ENCODE peak calls at places on chromosome 13, in four cellular contexts. Z, L, S and B are unnamed samples.

GRCh38 chr13:80921556-80921955 is 580.6 kb upstream of the SPRY2 start:
- DNase-seq in S (no peak), L (no peak), Z (no peak), B (no peak)

GRCh38 chr13:65966991-65967451 is 1263.1 kb downstream of the PCDH9 start:
- DNase-seq in Z (no peak), L (peak), S (peak), B (peak)

GRCh38 chr13:76992548-76993001 is 694 bp downstream of the CLN5 start:
- DNase-seq in S (no peak), Z (no peak), L (peak), B (peak)

GRCh38 chr13:108463365-108463764 is 166.0 kb upstream of the MYO16 start:
- DNase-seq in S (no peak), Z (peak), L (no peak), B (no peak)

GRCh38 chr13:108026671-108027410 is 188.5 kb downstream of the LIG4 start:
- DNase-seq in L (no peak), S (no peak), Z (no peak), B (no peak)

GRCh38 chr13:26112843-26113242 is 61.0 kb upstream of the SHISA2 start:
- DNase-seq in S (no peak), L (no peak), Z (no peak), B (peak)

GRCh38 chr13:27969073-27969865 is at the start of gene CDX2:
- DNase-seq in L (peak), S (peak), Z (no peak), B (no peak)

GRCh38 chr13:75365724-75366173 is 116.2 kb downstream of the TBC1D4 start:
- DNase-seq in L (no peak), Z (peak), S (peak), B (no peak)

GRCh38 chr13:46106839-46107371 is 2.1 kb upstream of the CPB2 start:
- DNase-seq in L (no peak), Z (no peak), S (no peak), B (no peak)

GRCh38 chr13:79786176-79786575 is 305.2 kb downstream of the NDFIP2 start:
- DNase-seq in Z (no peak), S (no peak), L (no peak), B (no peak)

GRCh38 chr13:48819889-48820288 is 155.8 kb upstream of the FNDC3A start:
- DNase-seq in L (no peak), S (no peak), Z (no peak), B (no peak)

GRCh38 chr13:29749401-29750177 is 100.8 kb downstream of the UBL3 start:
- DNase-seq in Z (no peak), L (no peak), S (no peak), B (no peak)

GRCh38 chr13:98033277-98034247 is 80.1 kb downstream of the IPO5 start:
- DNase-seq in Z (no peak), S (peak), L (peak), B (no peak)

GRCh38 chr13:91078093-91078679 is 269.3 kb upstream of the MIR17HG start:
- DNase-seq in L (peak), Z (no peak), S (no peak), B (peak)

GRCh38 chr13:32897296-32897695 is 118.9 kb upstream of the KL start:
- DNase-seq in L (no peak), S (no peak), Z (no peak), B (no peak)

GRCh38 chr13:109297628-109298027 is 488.8 kb downstream of the IRS2 start:
- DNase-seq in S (no peak), L (peak), Z (no peak), B (no peak)

GRCh38 chr13:97901716-97902115 is 51.8 kb upstream of the IPO5 start:
- DNase-seq in L (no peak), S (no peak), Z (no peak), B (no peak)

GRCh38 chr13:98429081-98429480 is 147.8 kb downstream of the STK24 start:
- DNase-seq in S (no peak), Z (no peak), L (no peak), B (no peak)

GRCh38 chr13:73467103-73467502 is 408.3 kb downstream of the KLF5 start:
- DNase-seq in S (no peak), Z (no peak), L (no peak), B (no peak)

GRCh38 chr13:42804244-42804868 is 23.0 kb downstream of the FAM216B start:
- DNase-seq in L (no peak), Z (no peak), S (no peak), B (no peak)

GRCh38 chr13:53490732-53491131 is 462.1 kb downstream of the OLFM4 start:
- DNase-seq in L (no peak), Z (no peak), S (no peak), B (no peak)

GRCh38 chr13:50408068-50408467 is 392.8 kb downstream of the KCNRG start:
- DNase-seq in L (no peak), Z (no peak), S (no peak), B (no peak)

GRCh38 chr13:74289130-74289529 is 154.9 kb upstream of the KLF12 start:
- DNase-seq in L (no peak), Z (no peak), S (no peak), B (no peak)

GRCh38 chr13:20960663-20961309 is 58.2 kb upstream of the XPO4 start:
- DNase-seq in S (no peak), Z (no peak), L (no peak), B (no peak)

DNA sequence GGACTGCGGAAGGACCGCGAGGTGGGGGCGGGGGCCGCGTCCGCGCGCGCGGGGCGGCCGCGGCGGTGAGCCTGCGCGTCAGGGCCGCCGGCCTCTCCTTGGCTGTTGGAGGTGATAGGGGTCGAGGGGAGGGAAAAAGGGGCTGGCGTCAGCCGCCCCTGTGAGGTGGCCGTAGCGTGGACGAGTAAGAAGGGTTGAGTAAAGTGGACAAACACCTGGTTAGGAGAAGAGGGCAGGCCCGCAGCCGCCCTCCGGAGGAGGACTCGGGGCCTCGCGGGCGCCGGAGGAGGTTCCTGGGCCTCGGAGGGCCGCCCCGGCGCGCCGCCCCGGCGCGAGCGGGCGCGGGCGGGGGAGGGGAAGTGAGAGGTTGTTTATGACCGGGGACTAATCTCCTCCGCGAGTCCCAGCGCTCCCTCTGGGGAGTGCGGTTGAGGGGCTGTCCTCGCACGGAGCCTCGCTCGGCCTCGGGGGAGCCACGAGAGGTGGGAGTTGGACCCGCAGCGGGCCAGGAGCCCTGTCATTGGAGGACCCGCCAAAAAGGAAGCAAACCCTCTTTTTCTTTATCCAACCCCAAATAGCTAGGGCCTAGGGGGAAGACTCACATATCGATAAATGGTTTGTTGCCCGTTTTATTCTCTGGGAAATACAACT is 597 bp upstream of the INTS6 start:
- DNase-seq in Z (peak), L (peak), S (no peak), B (peak)
- TF ChIP-seq JUND in Z (peak), L (no peak), S (no peak), B (no peak)

GRCh38 chr13:31807090-31807541 is 67.8 kb downstream of the RXFP2 start:
- DNase-seq in L (no peak), S (no peak), Z (no peak), B (no peak)
- TF ChIP-seq JUND in L (no peak), S (no peak), Z (no peak), B (no peak)

GRCh38 chr13:110726726-110727125 is 13.2 kb downstream of the ING1 start:
- DNase-seq in S (no peak), Z (no peak), L (no peak), B (no peak)
- TF ChIP-seq JUND in S (no peak), Z (no peak), L (no peak), B (no peak)

GRCh38 chr13:100349594-100349993 is 239.0 kb downstream of the GGACT start:
- DNase-seq in S (no peak), L (no peak), Z (no peak), B (no peak)

GRCh38 chr13:100344544-100344943 is 244.0 kb downstream of the GGACT start:
- DNase-seq in Z (no peak), L (no peak), S (no peak), B (no peak)

DNA sequence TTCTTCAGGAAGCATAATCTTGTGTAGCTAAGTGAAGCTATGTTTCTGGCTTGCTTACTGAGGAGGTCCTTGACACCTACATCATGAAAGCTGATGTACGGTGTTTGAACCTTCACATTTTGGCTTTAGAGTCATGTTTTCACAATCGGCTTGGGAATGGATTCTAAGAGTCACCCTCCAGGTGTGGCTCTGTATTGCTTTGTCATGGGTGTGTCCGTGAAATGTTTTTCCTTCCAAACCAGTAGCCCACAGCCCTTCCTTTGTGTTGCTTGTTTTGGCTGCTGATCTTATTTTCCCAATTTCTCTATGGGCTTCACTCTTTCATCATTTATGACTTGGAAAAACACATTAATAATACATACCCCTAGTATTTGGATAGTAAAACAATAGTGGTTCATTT is 240.6 kb downstream of the GGACT start:
- DNase-seq in L (no peak), Z (no peak), S (peak), B (no peak)
- TF ChIP-seq JUND in L (no peak), Z (no peak), S (peak), B (no peak)

DNA sequence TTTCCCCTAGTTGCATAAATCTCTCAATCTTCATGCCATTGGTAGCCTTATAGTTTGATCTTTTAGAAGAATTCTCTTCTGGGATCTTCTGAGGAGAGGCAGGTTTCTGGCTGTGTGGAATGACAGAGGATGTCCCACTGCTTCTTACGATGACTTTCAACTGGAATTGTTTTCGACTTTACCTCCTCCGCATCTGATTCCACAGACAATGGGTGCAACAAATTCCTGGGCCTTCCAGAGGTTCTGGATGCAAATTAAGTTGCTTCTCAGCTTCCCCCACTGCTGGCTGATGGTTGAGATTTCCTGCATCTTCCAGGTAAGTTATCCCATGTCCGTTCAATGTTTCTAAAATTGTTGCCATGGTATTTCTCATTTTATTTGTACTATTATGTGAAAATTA is 142.3 kb upstream of the TSC22D1 start:
- DNase-seq in L (no peak), Z (no peak), S (no peak), B (no peak)
- TF ChIP-seq JUND in L (no peak), Z (no peak), S (no peak), B (no peak)

DNA sequence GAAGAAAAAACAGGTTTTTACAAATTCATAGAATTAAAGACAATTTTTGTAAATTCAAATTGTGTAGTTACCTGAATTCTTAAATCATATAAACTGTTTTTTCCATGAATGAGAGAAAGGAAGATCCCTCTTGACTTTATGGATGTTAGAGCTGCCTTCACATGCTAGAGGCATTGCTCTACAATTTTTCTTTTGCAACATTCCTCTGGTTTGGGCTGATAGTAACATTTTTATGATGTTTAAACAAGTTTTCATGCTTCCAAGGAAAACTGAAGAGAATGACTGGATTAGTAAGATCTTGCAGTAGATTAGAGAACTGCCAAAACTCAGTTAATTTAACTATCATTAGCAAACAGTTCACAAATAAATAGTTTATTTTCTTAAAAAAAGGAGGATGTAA is 250.6 kb downstream of the GPC6 start:
- DNase-seq in Z (no peak), S (no peak), L (no peak), B (no peak)
- TF ChIP-seq JUND in Z (no peak), S (no peak), L (no peak), B (no peak)

GRCh38 chr13:72255908-72256307 is 388.9 kb upstream of the DACH1 start:
- DNase-seq in Z (no peak), S (peak), L (peak), B (no peak)

GRCh38 chr13:72259528-72259927 is 392.5 kb upstream of the DACH1 start:
- DNase-seq in S (no peak), Z (no peak), L (no peak), B (no peak)

GRCh38 chr13:72253754-72254153 is 386.8 kb upstream of the DACH1 start:
- DNase-seq in S (no peak), L (no peak), Z (no peak), B (no peak)

GRCh38 chr13:72261732-72262131 is 394.7 kb upstream of the DACH1 start:
- DNase-seq in Z (no peak), L (no peak), S (no peak), B (no peak)

DNA sequence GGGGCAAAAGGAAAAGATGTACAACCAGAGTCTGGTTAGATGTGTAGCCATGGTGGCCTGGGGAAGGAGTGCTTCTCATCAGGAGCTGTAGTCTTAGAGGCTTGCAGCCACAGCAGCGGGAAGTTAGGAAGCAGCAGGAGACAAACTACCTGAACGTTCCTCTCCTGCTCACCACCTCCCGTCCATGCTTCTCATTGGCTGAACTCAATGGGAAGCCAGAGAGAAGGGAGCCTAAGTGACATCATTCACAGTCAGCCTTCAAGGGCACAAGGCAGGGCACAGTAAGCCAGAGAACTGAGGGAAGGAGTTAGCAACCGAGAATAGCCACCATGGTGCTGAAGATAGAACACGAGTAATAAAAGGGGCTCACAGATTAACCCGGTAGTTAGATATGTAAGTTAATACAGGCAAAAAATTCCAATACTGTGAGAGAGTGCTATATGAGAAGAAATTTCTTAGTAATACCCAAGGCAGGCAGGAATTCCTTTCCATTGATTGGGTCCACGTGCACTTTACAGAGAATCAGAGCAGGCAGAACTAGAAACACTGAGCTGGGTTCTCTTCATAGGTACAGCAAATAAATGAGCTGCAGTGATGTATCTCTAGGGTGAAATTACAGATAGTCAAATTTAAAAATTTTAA is 391.5 kb upstream of the DACH1 start:
- DNase-seq in L (no peak), S (no peak), Z (no peak), B (no peak)
- TF ChIP-seq JUND in L (no peak), S (no peak), Z (no peak), B (no peak)

DNA sequence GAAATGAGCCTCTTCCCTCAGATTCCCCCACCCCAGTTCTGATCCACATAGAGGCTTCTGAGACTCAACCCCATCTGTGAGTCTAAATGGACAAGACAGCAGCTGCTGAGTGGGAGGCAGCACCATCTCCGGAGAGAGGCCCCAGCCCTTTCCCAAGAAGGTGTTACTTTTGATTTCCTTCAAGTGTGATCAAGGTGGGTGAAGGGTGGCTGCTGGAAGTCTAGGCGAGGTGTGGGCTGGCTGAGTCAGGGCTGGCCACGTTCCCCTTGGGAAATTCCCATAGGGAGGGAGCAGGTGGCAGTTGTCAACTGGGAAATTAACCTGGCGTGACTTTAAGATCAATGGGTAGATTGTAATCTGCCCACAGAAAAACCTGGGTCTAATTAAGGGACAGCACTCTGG is 148.0 kb downstream of the FOXO1 start:
- DNase-seq in S (no peak), Z (peak), L (no peak), B (no peak)
- TF ChIP-seq JUND in S (no peak), Z (no peak), L (no peak), B (no peak)

GRCh38 chr13:104206450-104207044 is 1140.3 kb upstream of the SLC10A2 start:
- DNase-seq in S (no peak), L (no peak), Z (no peak), B (no peak)

GRCh38 chr13:104198811-104199210 is 1132.6 kb upstream of the SLC10A2 start:
- DNase-seq in L (no peak), S (no peak), Z (no peak), B (no peak)

DNA sequence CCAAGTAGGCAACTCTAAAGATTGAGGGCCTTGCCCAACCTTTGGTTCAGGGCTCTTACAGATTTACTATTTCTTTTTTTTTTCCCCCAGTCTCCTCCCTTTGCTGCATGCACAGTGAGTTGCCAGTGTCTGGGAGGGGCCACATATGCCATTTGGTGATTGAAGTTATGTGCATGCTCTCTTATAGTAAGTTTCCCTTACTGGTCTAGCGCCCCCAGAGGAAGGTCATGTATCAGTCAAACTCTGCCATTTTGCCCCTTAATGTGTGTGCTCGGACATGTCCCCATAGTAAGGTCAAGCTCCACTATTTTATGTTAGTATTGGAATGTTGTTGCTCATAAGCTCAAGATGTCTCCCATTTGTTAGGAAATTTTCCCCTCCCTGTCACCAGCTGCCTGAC is 1138.0 kb upstream of the SLC10A2 start:
- DNase-seq in Z (no peak), S (no peak), L (no peak), B (no peak)
- TF ChIP-seq JUND in Z (no peak), S (no peak), L (no peak), B (no peak)

DNA sequence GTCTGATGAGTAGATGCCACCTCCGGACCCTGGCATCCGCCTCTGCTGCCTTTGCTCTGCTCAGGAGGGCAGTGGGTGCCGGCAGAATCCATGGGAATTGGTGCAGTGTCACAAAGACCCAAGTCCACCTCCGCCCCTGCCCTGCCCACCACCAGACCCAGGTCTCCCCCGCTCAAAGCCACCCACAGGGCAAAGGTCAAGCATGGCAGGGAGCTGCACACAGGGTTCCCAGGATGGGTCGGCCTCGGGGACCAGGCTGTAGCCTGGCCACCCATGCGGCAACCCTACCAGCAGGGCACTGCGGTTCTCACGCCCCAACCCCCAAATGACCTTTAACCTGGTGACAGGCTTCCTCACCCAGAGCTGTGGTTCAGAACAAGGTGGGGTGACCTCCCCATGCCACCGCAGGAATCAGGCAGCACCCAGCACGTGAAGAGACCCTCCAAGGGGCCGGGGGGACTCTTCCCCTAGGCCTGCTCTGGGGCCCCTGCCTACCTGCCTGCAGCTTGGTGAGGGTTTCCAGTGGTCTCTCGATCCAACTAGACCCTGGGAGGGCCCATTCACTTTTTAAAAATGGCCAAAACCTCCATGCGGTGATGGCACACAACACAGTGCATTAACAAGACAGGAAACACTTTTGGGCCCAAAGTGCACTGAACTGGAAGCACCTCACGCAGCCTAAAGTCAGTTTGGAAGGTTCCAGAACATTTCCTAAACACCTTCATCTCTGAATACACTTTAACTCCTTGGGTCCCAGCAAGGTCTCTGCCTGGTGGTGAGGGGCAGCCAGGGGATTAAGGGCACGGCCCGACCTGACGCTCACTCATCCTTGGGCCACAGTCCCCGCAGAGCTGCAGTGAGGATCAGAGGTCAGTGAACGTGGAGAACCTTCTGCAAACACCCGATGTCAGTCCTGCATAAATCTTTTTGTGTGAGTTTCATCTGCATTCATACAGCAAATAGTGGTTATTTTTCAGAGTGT is 11.0 kb downstream of the GAS6 start:
- DNase-seq in Z (no peak), L (no peak), S (no peak), B (no peak)
- TF ChIP-seq JUND in Z (no peak), L (no peak), S (no peak), B (no peak)